ENCODE peak calls at places on chromosomes 2 and 18, in six cellular contexts. One of them, this sample, is unnamed.

GRCh38 chr18:9743200-9744016 is 35.3 kb downstream of the RAB31 start:
- DNase-seq in HCEC 1CT: peak
- DNase-seq in NCI-H446 treated with DMSO at 0.1 percent for 48 hours: no peak
- DNase-seq in activated CD4-positive, alpha-beta T cell treated with anti-CD3 and anti-CD28 coated beads, Interleukin-2, amount 10 ng/mL, durations not matched to agents 7 days and 5 days: no peak
- DNase-seq in stimulated activated CD4-positive, alpha-beta T cell treated with anti-CD3 and anti-CD28 coated beads, Interleukin-2, amount 100 ng/mL, for 48 hours: no peak
- DNase-seq in small intestine: no peak
- DNase-seq in this sample: peak

GRCh38 chr18:58417752-58418151 is 211.1 kb downstream of the ALPK2 start:
- DNase-seq in small intestine: no peak
- DNase-seq in HCEC 1CT: peak
- DNase-seq in stimulated activated CD4-positive, alpha-beta T cell treated with anti-CD3 and anti-CD28 coated beads, Interleukin-2, amount 100 ng/mL, for 48 hours: no peak
- DNase-seq in NCI-H446 treated with DMSO at 0.1 percent for 48 hours: no peak
- DNase-seq in activated CD4-positive, alpha-beta T cell treated with anti-CD3 and anti-CD28 coated beads, Interleukin-2, amount 10 ng/mL, durations not matched to agents 7 days and 5 days: no peak
- DNase-seq in this sample: no peak

GRCh38 chr2:226956659-226957058 is 120.8 kb downstream of the RHBDD1 start:
- DNase-seq in activated CD4-positive, alpha-beta T cell treated with anti-CD3 and anti-CD28 coated beads, Interleukin-2, amount 10 ng/mL, durations not matched to agents 7 days and 5 days: no peak
- DNase-seq in small intestine: no peak
- DNase-seq in NCI-H446 treated with DMSO at 0.1 percent for 48 hours: no peak
- DNase-seq in HCEC 1CT: no peak
- DNase-seq in stimulated activated CD4-positive, alpha-beta T cell treated with anti-CD3 and anti-CD28 coated beads, Interleukin-2, amount 100 ng/mL, for 48 hours: no peak
- DNase-seq in this sample: no peak

GRCh38 chr2:120853294-120854013 is 117.8 kb downstream of the GLI2 start:
- DNase-seq in stimulated activated CD4-positive, alpha-beta T cell treated with anti-CD3 and anti-CD28 coated beads, Interleukin-2, amount 100 ng/mL, for 48 hours: no peak
- DNase-seq in NCI-H446 treated with DMSO at 0.1 percent for 48 hours: no peak
- DNase-seq in activated CD4-positive, alpha-beta T cell treated with anti-CD3 and anti-CD28 coated beads, Interleukin-2, amount 10 ng/mL, durations not matched to agents 7 days and 5 days: no peak
- DNase-seq in small intestine: no peak
- DNase-seq in HCEC 1CT: no peak
- DNase-seq in this sample: no peak

GRCh38 chr2:4675295-4675694 is 971.9 kb downstream of the DCDC2C start:
- DNase-seq in NCI-H446 treated with DMSO at 0.1 percent for 48 hours: no peak
- DNase-seq in small intestine: no peak
- DNase-seq in stimulated activated CD4-positive, alpha-beta T cell treated with anti-CD3 and anti-CD28 coated beads, Interleukin-2, amount 100 ng/mL, for 48 hours: no peak
- DNase-seq in HCEC 1CT: no peak
- DNase-seq in activated CD4-positive, alpha-beta T cell treated with anti-CD3 and anti-CD28 coated beads, Interleukin-2, amount 10 ng/mL, durations not matched to agents 7 days and 5 days: no peak
- DNase-seq in this sample: no peak

GRCh38 chr2:160418853-160419252 is 74.8 kb downstream of the RBMS1 start:
- DNase-seq in stimulated activated CD4-positive, alpha-beta T cell treated with anti-CD3 and anti-CD28 coated beads, Interleukin-2, amount 100 ng/mL, for 48 hours: no peak
- DNase-seq in small intestine: no peak
- DNase-seq in NCI-H446 treated with DMSO at 0.1 percent for 48 hours: no peak
- DNase-seq in activated CD4-positive, alpha-beta T cell treated with anti-CD3 and anti-CD28 coated beads, Interleukin-2, amount 10 ng/mL, durations not matched to agents 7 days and 5 days: no peak
- DNase-seq in HCEC 1CT: peak
- DNase-seq in this sample: no peak

GRCh38 chr2:109387221-109387735 is 226.5 kb downstream of the SEPTIN10 start:
- DNase-seq in small intestine: no peak
- DNase-seq in HCEC 1CT: no peak
- DNase-seq in NCI-H446 treated with DMSO at 0.1 percent for 48 hours: no peak
- DNase-seq in stimulated activated CD4-positive, alpha-beta T cell treated with anti-CD3 and anti-CD28 coated beads, Interleukin-2, amount 100 ng/mL, for 48 hours: no peak
- DNase-seq in activated CD4-positive, alpha-beta T cell treated with anti-CD3 and anti-CD28 coated beads, Interleukin-2, amount 10 ng/mL, durations not matched to agents 7 days and 5 days: no peak
- DNase-seq in this sample: no peak

GRCh38 chr18:60064271-60064670 is 164.5 kb downstream of the PMAIP1 start:
- DNase-seq in small intestine: no peak
- DNase-seq in HCEC 1CT: peak
- DNase-seq in NCI-H446 treated with DMSO at 0.1 percent for 48 hours: peak
- DNase-seq in stimulated activated CD4-positive, alpha-beta T cell treated with anti-CD3 and anti-CD28 coated beads, Interleukin-2, amount 100 ng/mL, for 48 hours: no peak
- DNase-seq in activated CD4-positive, alpha-beta T cell treated with anti-CD3 and anti-CD28 coated beads, Interleukin-2, amount 10 ng/mL, durations not matched to agents 7 days and 5 days: no peak
- DNase-seq in this sample: peak

GRCh38 chr2:45469314-45470099 is 141.6 kb downstream of the SRBD1 start:
- DNase-seq in HCEC 1CT: no peak
- DNase-seq in small intestine: peak
- DNase-seq in stimulated activated CD4-positive, alpha-beta T cell treated with anti-CD3 and anti-CD28 coated beads, Interleukin-2, amount 100 ng/mL, for 48 hours: no peak
- DNase-seq in activated CD4-positive, alpha-beta T cell treated with anti-CD3 and anti-CD28 coated beads, Interleukin-2, amount 10 ng/mL, durations not matched to agents 7 days and 5 days: no peak
- DNase-seq in NCI-H446 treated with DMSO at 0.1 percent for 48 hours: no peak
- DNase-seq in this sample: no peak

GRCh38 chr2:41572154-41572553 is 475.7 kb upstream of the PKDCC start:
- DNase-seq in stimulated activated CD4-positive, alpha-beta T cell treated with anti-CD3 and anti-CD28 coated beads, Interleukin-2, amount 100 ng/mL, for 48 hours: no peak
- DNase-seq in HCEC 1CT: no peak
- DNase-seq in activated CD4-positive, alpha-beta T cell treated with anti-CD3 and anti-CD28 coated beads, Interleukin-2, amount 10 ng/mL, durations not matched to agents 7 days and 5 days: no peak
- DNase-seq in small intestine: no peak
- DNase-seq in NCI-H446 treated with DMSO at 0.1 percent for 48 hours: no peak
- DNase-seq in this sample: no peak

GRCh38 chr2:211928186-211928585 is 610.4 kb downstream of the ERBB4 start:
- DNase-seq in small intestine: no peak
- DNase-seq in NCI-H446 treated with DMSO at 0.1 percent for 48 hours: no peak
- DNase-seq in HCEC 1CT: no peak
- DNase-seq in activated CD4-positive, alpha-beta T cell treated with anti-CD3 and anti-CD28 coated beads, Interleukin-2, amount 10 ng/mL, durations not matched to agents 7 days and 5 days: no peak
- DNase-seq in stimulated activated CD4-positive, alpha-beta T cell treated with anti-CD3 and anti-CD28 coated beads, Interleukin-2, amount 100 ng/mL, for 48 hours: no peak
- DNase-seq in this sample: no peak

GRCh38 chr2:108128226-108128786 is 111.5 kb upstream of the SULT1C3 start:
- DNase-seq in stimulated activated CD4-positive, alpha-beta T cell treated with anti-CD3 and anti-CD28 coated beads, Interleukin-2, amount 100 ng/mL, for 48 hours: no peak
- DNase-seq in NCI-H446 treated with DMSO at 0.1 percent for 48 hours: no peak
- DNase-seq in HCEC 1CT: no peak
- DNase-seq in activated CD4-positive, alpha-beta T cell treated with anti-CD3 and anti-CD28 coated beads, Interleukin-2, amount 10 ng/mL, durations not matched to agents 7 days and 5 days: no peak
- DNase-seq in small intestine: no peak
- DNase-seq in this sample: no peak

GRCh38 chr18:44725300-44726096 is 44.8 kb downstream of the SETBP1 start:
- DNase-seq in stimulated activated CD4-positive, alpha-beta T cell treated with anti-CD3 and anti-CD28 coated beads, Interleukin-2, amount 100 ng/mL, for 48 hours: peak
- DNase-seq in NCI-H446 treated with DMSO at 0.1 percent for 48 hours: no peak
- DNase-seq in activated CD4-positive, alpha-beta T cell treated with anti-CD3 and anti-CD28 coated beads, Interleukin-2, amount 10 ng/mL, durations not matched to agents 7 days and 5 days: peak
- DNase-seq in small intestine: peak
- DNase-seq in HCEC 1CT: no peak
- DNase-seq in this sample: peak

GRCh38 chr18:58541789-58542425 is 87.0 kb downstream of the ALPK2 start:
- DNase-seq in activated CD4-positive, alpha-beta T cell treated with anti-CD3 and anti-CD28 coated beads, Interleukin-2, amount 10 ng/mL, durations not matched to agents 7 days and 5 days: peak
- DNase-seq in NCI-H446 treated with DMSO at 0.1 percent for 48 hours: no peak
- DNase-seq in stimulated activated CD4-positive, alpha-beta T cell treated with anti-CD3 and anti-CD28 coated beads, Interleukin-2, amount 100 ng/mL, for 48 hours: no peak
- DNase-seq in HCEC 1CT: peak
- DNase-seq in small intestine: peak
- DNase-seq in this sample: peak

GRCh38 chr2:40178971-40179370 is 272.9 kb downstream of the SLC8A1 start:
- DNase-seq in NCI-H446 treated with DMSO at 0.1 percent for 48 hours: no peak
- DNase-seq in HCEC 1CT: peak
- DNase-seq in activated CD4-positive, alpha-beta T cell treated with anti-CD3 and anti-CD28 coated beads, Interleukin-2, amount 10 ng/mL, durations not matched to agents 7 days and 5 days: peak
- DNase-seq in small intestine: no peak
- DNase-seq in stimulated activated CD4-positive, alpha-beta T cell treated with anti-CD3 and anti-CD28 coated beads, Interleukin-2, amount 100 ng/mL, for 48 hours: no peak
- DNase-seq in this sample: no peak

GRCh38 chr18:8754995-8755955 is 49.9 kb downstream of the MTCL1 start:
- DNase-seq in stimulated activated CD4-positive, alpha-beta T cell treated with anti-CD3 and anti-CD28 coated beads, Interleukin-2, amount 100 ng/mL, for 48 hours: no peak
- DNase-seq in activated CD4-positive, alpha-beta T cell treated with anti-CD3 and anti-CD28 coated beads, Interleukin-2, amount 10 ng/mL, durations not matched to agents 7 days and 5 days: peak
- DNase-seq in small intestine: peak
- DNase-seq in NCI-H446 treated with DMSO at 0.1 percent for 48 hours: no peak
- DNase-seq in HCEC 1CT: peak
- DNase-seq in this sample: peak

GRCh38 chr18:34821669-34822210 is 111.6 kb downstream of the DTNA start:
- DNase-seq in stimulated activated CD4-positive, alpha-beta T cell treated with anti-CD3 and anti-CD28 coated beads, Interleukin-2, amount 100 ng/mL, for 48 hours: no peak
- DNase-seq in HCEC 1CT: no peak
- DNase-seq in small intestine: no peak
- DNase-seq in NCI-H446 treated with DMSO at 0.1 percent for 48 hours: no peak
- DNase-seq in activated CD4-positive, alpha-beta T cell treated with anti-CD3 and anti-CD28 coated beads, Interleukin-2, amount 10 ng/mL, durations not matched to agents 7 days and 5 days: no peak
- DNase-seq in this sample: no peak

GRCh38 chr2:233453916-233454315 is 99.6 kb downstream of the DGKD start:
- DNase-seq in small intestine: no peak
- DNase-seq in HCEC 1CT: no peak
- DNase-seq in stimulated activated CD4-positive, alpha-beta T cell treated with anti-CD3 and anti-CD28 coated beads, Interleukin-2, amount 100 ng/mL, for 48 hours: no peak
- DNase-seq in activated CD4-positive, alpha-beta T cell treated with anti-CD3 and anti-CD28 coated beads, Interleukin-2, amount 10 ng/mL, durations not matched to agents 7 days and 5 days: no peak
- DNase-seq in NCI-H446 treated with DMSO at 0.1 percent for 48 hours: no peak
- DNase-seq in this sample: no peak

GRCh38 chr18:76346490-76347130 is 148.4 kb downstream of the ZNF516 start:
- DNase-seq in stimulated activated CD4-positive, alpha-beta T cell treated with anti-CD3 and anti-CD28 coated beads, Interleukin-2, amount 100 ng/mL, for 48 hours: no peak
- DNase-seq in HCEC 1CT: no peak
- DNase-seq in NCI-H446 treated with DMSO at 0.1 percent for 48 hours: no peak
- DNase-seq in activated CD4-positive, alpha-beta T cell treated with anti-CD3 and anti-CD28 coated beads, Interleukin-2, amount 10 ng/mL, durations not matched to agents 7 days and 5 days: no peak
- DNase-seq in small intestine: no peak
- DNase-seq in this sample: no peak

GRCh38 chr2:3302751-3303582 is 74.7 kb downstream of the EIPR1 start:
- DNase-seq in stimulated activated CD4-positive, alpha-beta T cell treated with anti-CD3 and anti-CD28 coated beads, Interleukin-2, amount 100 ng/mL, for 48 hours: no peak
- DNase-seq in small intestine: no peak
- DNase-seq in activated CD4-positive, alpha-beta T cell treated with anti-CD3 and anti-CD28 coated beads, Interleukin-2, amount 10 ng/mL, durations not matched to agents 7 days and 5 days: no peak
- DNase-seq in HCEC 1CT: no peak
- DNase-seq in NCI-H446 treated with DMSO at 0.1 percent for 48 hours: no peak
- DNase-seq in this sample: no peak

GRCh38 chr2:86492057-86492456 is 50.9 kb downstream of the KDM3A start:
- DNase-seq in NCI-H446 treated with DMSO at 0.1 percent for 48 hours: no peak
- DNase-seq in small intestine: peak
- DNase-seq in HCEC 1CT: no peak
- DNase-seq in stimulated activated CD4-positive, alpha-beta T cell treated with anti-CD3 and anti-CD28 coated beads, Interleukin-2, amount 100 ng/mL, for 48 hours: no peak
- DNase-seq in activated CD4-positive, alpha-beta T cell treated with anti-CD3 and anti-CD28 coated beads, Interleukin-2, amount 10 ng/mL, durations not matched to agents 7 days and 5 days: no peak
- DNase-seq in this sample: no peak

GRCh38 chr2:126224766-126225165 is 431.2 kb upstream of the GYPC start:
- DNase-seq in activated CD4-positive, alpha-beta T cell treated with anti-CD3 and anti-CD28 coated beads, Interleukin-2, amount 10 ng/mL, durations not matched to agents 7 days and 5 days: no peak
- DNase-seq in HCEC 1CT: no peak
- DNase-seq in small intestine: no peak
- DNase-seq in NCI-H446 treated with DMSO at 0.1 percent for 48 hours: no peak
- DNase-seq in stimulated activated CD4-positive, alpha-beta T cell treated with anti-CD3 and anti-CD28 coated beads, Interleukin-2, amount 100 ng/mL, for 48 hours: no peak
- DNase-seq in this sample: no peak